ENCODE peak calls at places on chromosome 17, in six cellular contexts. N is left ventricle myocardium inferior, Y is AG04450, P is foreskin keratinocyte, L is upper lobe of right lung, A is uterus. R is an unnamed sample.

GRCh38 chr17:36816214-36816613 is 121.1 kb upstream of the LHX1 start:
- DNase-seq in P (no peak), A (no peak), N (no peak), Y (no peak), L (no peak), R (no peak)

GRCh38 chr17:41773190-41773588 is 13.3 kb downstream of the JUP start:
- DNase-seq in A (peak), N (peak), L (peak), P (peak), Y (peak), R (peak)

GRCh38 chr17:47099987-47100711 is 88.9 kb downstream of the CDC27 start:
- DNase-seq in Y (peak), N (peak), P (peak), A (peak), L (peak), R (peak)

GRCh38 chr17:74763565-74764387 is 12.4 kb downstream of the NAT9 start:
- DNase-seq in P (no peak), N (no peak), Y (no peak), L (no peak), A (no peak), R (no peak)

GRCh38 chr17:38428643-38429371 is 543 bp downstream of the ARHGAP23 start:
- DNase-seq in N (peak), Y (no peak), P (no peak), L (peak), A (peak), R (peak)

GRCh38 chr17:33140413-33141099 is 148.9 kb downstream of the SPACA3 start:
- DNase-seq in Y (no peak), L (peak), P (no peak), A (no peak), N (no peak), R (no peak)

GRCh38 chr17:61219460-61219859 is 180.2 kb upstream of the TBX2 start:
- DNase-seq in P (no peak), N (peak), L (no peak), A (no peak), Y (peak), R (no peak)

GRCh38 chr17:16814439-16814838 is 124.4 kb downstream of the CCDC144A start:
- DNase-seq in P (no peak), Y (no peak), A (no peak), L (no peak), N (no peak), R (no peak)

GRCh38 chr17:66633322-66633965 is 201.5 kb upstream of the CACNG5 start:
- DNase-seq in Y (no peak), N (no peak), P (no peak), L (no peak), A (no peak), R (no peak)

GRCh38 chr17:68437979-68438877 is 19.1 kb downstream of the WIPI1 start:
- DNase-seq in A (no peak), N (peak), L (no peak), Y (no peak), P (no peak), R (no peak)

GRCh38 chr17:32854177-32854576 is 22.7 kb downstream of the MYO1D start:
- DNase-seq in P (no peak), Y (no peak), L (no peak), N (no peak), A (no peak), R (peak)

GRCh38 chr17:7636192-7636591 is 6.3 kb downstream of the SHBG start:
- DNase-seq in P (no peak), A (no peak), L (no peak), Y (no peak), N (no peak), R (no peak)

GRCh38 chr17:7644768-7645167 is 6.0 kb upstream of the ATP1B2 start:
- DNase-seq in L (no peak), Y (no peak), N (no peak), A (no peak), P (no peak), R (no peak)

GRCh38 chr17:7640783-7641182 is 9.9 kb upstream of the ATP1B2 start:
- DNase-seq in L (no peak), N (no peak), P (no peak), A (no peak), Y (no peak), R (no peak)
- TF ChIP-seq CTCF in L (no peak), N (no peak), P (no peak), A (no peak), Y (no peak), R (no peak)

DNA sequence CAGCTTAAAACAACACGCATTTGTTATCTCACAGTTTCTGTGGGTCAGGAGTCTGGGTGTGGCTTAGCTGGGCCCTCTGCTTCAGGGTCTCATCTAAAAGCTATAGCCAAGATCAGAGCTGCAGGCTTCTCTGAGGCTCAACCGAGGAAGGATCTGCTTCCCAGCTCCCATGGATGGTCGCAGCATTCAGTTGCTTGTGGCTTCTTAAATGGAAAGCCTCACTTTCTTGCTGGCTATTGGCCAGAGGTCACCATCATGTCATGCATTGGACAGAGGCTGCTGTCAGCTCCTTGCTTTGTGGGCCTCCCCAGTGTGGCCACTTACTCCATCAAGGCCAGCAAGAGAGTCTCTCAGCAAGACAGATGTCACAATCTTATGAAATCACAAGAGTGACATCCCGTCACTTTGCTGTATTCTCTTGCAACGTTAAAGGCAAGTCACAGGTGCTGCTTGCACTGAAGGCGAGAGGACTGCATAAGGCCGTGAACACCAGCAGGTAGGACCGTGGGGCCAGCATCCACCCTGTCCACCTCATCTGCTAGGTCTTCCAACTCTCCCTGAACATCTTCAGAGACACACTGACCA is 117.8 kb upstream of the TNRC6C start:
- DNase-seq in Y (no peak), N (peak), P (no peak), L (peak), A (no peak), R (no peak)
- TF ChIP-seq CTCF in Y (no peak), N (no peak), P (no peak), L (no peak), A (no peak), R (no peak)

GRCh38 chr17:53150101-53150698 is 672.5 kb upstream of the KIF2B start:
- DNase-seq in Y (no peak), A (no peak), P (no peak), L (no peak), N (no peak), R (peak)
- TF ChIP-seq CTCF in Y (no peak), A (no peak), P (peak), L (no peak), N (no peak), R (no peak)

DNA sequence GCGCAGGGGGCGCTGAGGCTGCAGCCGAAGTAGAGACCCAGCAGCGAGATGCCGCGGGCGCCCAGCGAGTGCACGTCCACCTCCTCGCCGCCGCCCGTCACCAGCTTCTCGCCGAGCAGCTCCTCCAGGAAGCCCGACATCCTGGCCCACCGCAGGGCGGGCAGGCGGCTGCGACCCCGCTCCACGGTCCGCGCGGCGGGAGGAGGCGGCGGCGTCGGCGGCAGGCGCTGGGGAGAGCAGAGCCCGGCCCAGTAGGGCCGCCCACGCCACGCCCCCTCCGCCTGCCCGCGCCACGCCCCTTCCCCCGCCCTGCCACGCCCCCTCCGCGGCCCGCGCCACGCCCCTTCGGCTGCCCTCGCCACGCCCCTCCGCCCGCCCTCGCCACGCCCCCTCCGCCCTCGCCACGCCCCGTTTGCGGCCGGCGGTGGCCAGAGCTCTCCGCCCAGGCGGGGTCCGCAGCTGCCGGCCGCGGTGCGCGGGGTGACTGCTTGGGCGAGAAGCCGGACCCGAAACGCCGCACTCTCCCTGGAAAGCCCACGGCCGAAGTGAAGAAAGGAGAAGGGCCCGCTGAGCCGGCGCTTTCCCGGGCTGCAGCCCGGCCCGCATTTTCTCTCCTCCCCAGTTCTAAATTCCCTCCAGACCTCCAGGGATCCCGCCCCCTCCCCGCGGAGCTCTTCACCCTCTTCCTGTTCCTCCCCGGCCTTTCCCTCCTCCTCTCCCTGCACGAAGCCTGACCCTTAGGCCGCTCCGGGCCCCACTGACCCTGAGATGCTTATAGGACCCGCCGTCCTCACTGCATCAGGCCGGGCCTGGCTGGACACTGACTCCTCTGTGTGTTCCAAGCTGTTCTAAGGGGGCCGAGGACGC is at the start of gene NXN:
- DNase-seq in P (no peak), L (peak), Y (no peak), N (peak), A (peak), R (peak)
- TF ChIP-seq CTCF in P (peak), L (peak), Y (peak), N (peak), A (peak), R (peak)

GRCh38 chr17:7503521-7503920 is 19.4 kb downstream of the POLR2A start:
- DNase-seq in Y (no peak), A (no peak), P (no peak), N (no peak), L (no peak), R (no peak)
- TF ChIP-seq CTCF in Y (no peak), A (no peak), P (no peak), N (no peak), L (no peak), R (no peak)

GRCh38 chr17:48600244-48601098 is 4.3 kb downstream of the HOXB6 start:
- DNase-seq in N (no peak), A (no peak), P (no peak), Y (no peak), L (no peak), R (no peak)

GRCh38 chr17:48597775-48598631 is 4.4 kb upstream of the HOXB5 start:
- DNase-seq in A (peak), L (no peak), N (no peak), Y (no peak), P (no peak), R (no peak)

GRCh38 chr17:48601184-48601527 is 3.6 kb downstream of the HOXB6 start:
- DNase-seq in A (no peak), Y (no peak), N (no peak), L (no peak), P (no peak), R (no peak)

GRCh38 chr17:48598727-48599126 is 5.1 kb upstream of the HOXB5 start:
- DNase-seq in L (no peak), P (no peak), N (no peak), A (no peak), Y (no peak), R (no peak)

DNA sequence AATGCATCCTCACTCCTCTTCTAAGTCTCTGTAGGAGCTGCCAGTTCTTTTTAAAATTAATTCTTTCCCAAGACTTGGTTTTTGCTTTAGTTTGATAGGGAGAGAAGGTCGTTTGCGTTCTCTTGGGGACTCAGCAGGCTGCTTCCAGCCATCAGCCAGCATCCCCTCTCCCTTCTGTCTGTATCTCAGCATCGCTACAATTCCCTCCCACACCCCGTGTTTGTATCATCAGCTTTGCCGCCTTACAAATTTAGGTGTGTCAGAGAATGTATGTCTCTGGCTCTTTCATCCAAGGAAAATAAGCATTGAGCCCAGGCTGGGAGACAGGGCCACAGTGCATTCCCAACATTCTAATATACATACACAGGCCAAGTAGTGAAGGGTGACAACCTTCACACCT is 5.4 kb downstream of the HOXB6 start:
- DNase-seq in Y (no peak), N (no peak), A (no peak), P (no peak), L (no peak), R (no peak)
- TF ChIP-seq CTCF in Y (no peak), N (no peak), A (no peak), P (no peak), L (no peak), R (no peak)

GRCh38 chr17:6862122-6862521 is 30.6 kb upstream of the TEKT1 start:
- DNase-seq in N (no peak), A (no peak), L (no peak), Y (no peak), P (no peak), R (no peak)
- TF ChIP-seq CTCF in N (no peak), A (no peak), L (no peak), Y (no peak), P (no peak), R (no peak)

DNA sequence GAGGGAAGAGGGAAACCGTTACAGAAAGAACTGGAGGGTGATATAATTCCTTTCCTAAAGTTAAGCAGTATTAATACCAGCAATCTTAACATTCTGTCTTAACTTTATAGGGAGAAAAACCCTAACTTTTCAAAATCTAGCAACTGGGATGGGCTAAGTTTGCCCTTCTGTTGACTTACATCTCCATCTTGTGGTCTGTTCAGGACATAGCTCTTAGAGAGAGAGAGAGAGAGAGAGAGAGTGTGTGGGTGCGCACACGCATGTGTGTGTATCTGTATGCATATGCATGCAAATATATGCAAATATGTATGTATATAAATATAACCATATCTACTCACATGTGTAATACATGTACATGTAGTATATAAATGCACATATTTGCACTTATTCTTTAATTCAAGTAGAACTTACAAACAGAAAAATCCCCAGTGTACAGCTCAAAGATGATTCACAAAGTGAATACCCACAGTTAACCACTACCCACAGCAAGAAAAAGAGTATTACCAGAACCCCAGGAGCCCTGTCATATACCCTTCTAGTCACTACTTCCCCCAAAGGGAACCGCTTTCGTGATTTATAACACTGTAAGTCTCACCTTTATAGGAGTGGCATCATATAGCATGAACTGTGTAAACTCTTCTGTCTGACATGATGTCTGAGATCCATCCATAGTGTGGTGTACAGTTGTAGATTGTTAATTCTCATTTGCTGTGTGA is 46.4 kb downstream of the STX8 start:
- DNase-seq in A (no peak), N (no peak), P (no peak), L (no peak), Y (no peak), R (peak)
- TF ChIP-seq CTCF in A (peak), N (peak), P (peak), L (peak), Y (peak), R (peak)

DNA sequence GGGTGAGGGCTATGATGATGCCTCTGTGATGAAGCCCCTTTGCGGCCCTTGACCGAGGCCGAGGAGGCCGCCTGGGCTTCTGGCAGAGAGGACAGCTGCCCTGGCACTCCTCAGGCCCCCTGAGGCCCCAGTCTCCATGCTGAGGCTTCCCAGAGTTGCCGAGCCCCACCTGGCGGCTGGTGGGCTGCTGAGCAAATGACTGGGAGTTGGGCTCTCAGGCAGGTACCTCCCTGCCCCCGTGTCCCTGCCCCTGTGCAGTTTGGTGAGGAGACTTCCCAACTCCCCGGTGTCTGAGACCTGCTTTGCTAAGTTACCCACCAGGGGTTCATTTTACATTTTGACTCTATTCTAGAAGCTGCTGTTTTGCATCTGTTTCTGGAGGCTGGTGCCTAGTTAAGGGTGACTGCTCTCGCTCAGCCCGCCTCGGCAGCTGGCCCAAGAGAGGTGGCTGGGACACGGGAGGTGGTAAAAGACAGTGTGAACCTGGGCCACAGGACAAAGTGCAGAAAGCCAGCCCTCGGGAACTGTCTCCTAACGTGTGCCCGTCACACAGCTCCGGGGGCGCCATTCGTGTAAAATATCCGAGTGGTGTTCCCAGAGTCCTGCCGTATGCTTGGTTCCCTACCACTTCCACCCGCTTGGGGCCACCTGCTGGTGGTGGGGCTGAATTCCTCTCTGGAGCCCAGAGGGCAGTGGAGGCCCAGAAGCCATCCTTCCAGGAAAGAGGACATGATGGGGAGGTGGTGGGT is 134.5 kb downstream of the RAB11FIP4 start:
- DNase-seq in N (no peak), Y (no peak), A (no peak), L (no peak), P (no peak), R (no peak)
- TF ChIP-seq CTCF in N (peak), Y (peak), A (no peak), L (peak), P (peak), R (no peak)

GRCh38 chr17:35555695-35556094 is 4.9 kb downstream of the SLFN14 start:
- DNase-seq in A (no peak), Y (no peak), P (no peak), N (no peak), L (no peak), R (no peak)
- TF ChIP-seq CTCF in A (no peak), Y (peak), P (peak), N (peak), L (peak), R (no peak)

R was measured in RWPE1.